ENCODE peak calls at places on chromosomes 16 and 17, in nine cellular contexts. One of them, this sample, is unnamed.

GRCh38 chr16:54342001-54342776 is 55.6 kb upstream of the IRX3 start:
- DNase-seq in activated CD8-positive, alpha-beta memory T cell treated with anti-CD3 and anti-CD28 coated beads for 24 hours: no peak
- DNase-seq in aorta: no peak
- DNase-seq in astrocyte of the hippocampus: no peak
- DNase-seq in hepatic stellate cell: no peak
- DNase-seq in choroid plexus epithelial cell: peak
- DNase-seq in Caco-2: no peak
- DNase-seq in fibroblast of lung: peak
- DNase-seq in effector CD4-positive, alpha-beta T cell: no peak
- DNase-seq in this sample: no peak

GRCh38 chr16:25493136-25493811 is 198.5 kb upstream of the HS3ST4 start:
- DNase-seq in activated CD8-positive, alpha-beta memory T cell treated with anti-CD3 and anti-CD28 coated beads for 24 hours: no peak
- DNase-seq in aorta: no peak
- DNase-seq in astrocyte of the hippocampus: peak
- DNase-seq in hepatic stellate cell: no peak
- DNase-seq in choroid plexus epithelial cell: no peak
- DNase-seq in Caco-2: no peak
- DNase-seq in fibroblast of lung: no peak
- DNase-seq in effector CD4-positive, alpha-beta T cell: no peak
- DNase-seq in this sample: no peak

GRCh38 chr17:49694847-49695697 is 12.7 kb downstream of the SLC35B1 start:
- DNase-seq in activated CD8-positive, alpha-beta memory T cell treated with anti-CD3 and anti-CD28 coated beads for 24 hours: peak
- DNase-seq in aorta: no peak
- DNase-seq in astrocyte of the hippocampus: peak
- DNase-seq in hepatic stellate cell: peak
- DNase-seq in choroid plexus epithelial cell: peak
- DNase-seq in Caco-2: peak
- DNase-seq in fibroblast of lung: peak
- DNase-seq in effector CD4-positive, alpha-beta T cell: peak
- DNase-seq in this sample: peak

GRCh38 chr16:55292491-55292890 is 31.5 kb upstream of the IRX6 start:
- DNase-seq in activated CD8-positive, alpha-beta memory T cell treated with anti-CD3 and anti-CD28 coated beads for 24 hours: no peak
- DNase-seq in aorta: no peak
- DNase-seq in astrocyte of the hippocampus: no peak
- DNase-seq in hepatic stellate cell: no peak
- DNase-seq in choroid plexus epithelial cell: no peak
- DNase-seq in Caco-2: no peak
- DNase-seq in fibroblast of lung: no peak
- DNase-seq in effector CD4-positive, alpha-beta T cell: no peak
- DNase-seq in this sample: no peak

GRCh38 chr16:89257281-89257731 is 39.8 kb downstream of the ZNF778 start:
- DNase-seq in activated CD8-positive, alpha-beta memory T cell treated with anti-CD3 and anti-CD28 coated beads for 24 hours: no peak
- DNase-seq in aorta: peak
- DNase-seq in astrocyte of the hippocampus: peak
- DNase-seq in hepatic stellate cell: peak
- DNase-seq in choroid plexus epithelial cell: peak
- DNase-seq in Caco-2: no peak
- DNase-seq in fibroblast of lung: no peak
- DNase-seq in effector CD4-positive, alpha-beta T cell: no peak
- DNase-seq in this sample: peak

GRCh38 chr17:76529224-76529642 is 8.3 kb downstream of the CYGB start:
- DNase-seq in activated CD8-positive, alpha-beta memory T cell treated with anti-CD3 and anti-CD28 coated beads for 24 hours: no peak
- DNase-seq in aorta: peak
- DNase-seq in astrocyte of the hippocampus: peak
- DNase-seq in hepatic stellate cell: peak
- DNase-seq in choroid plexus epithelial cell: peak
- DNase-seq in Caco-2: no peak
- DNase-seq in fibroblast of lung: peak
- DNase-seq in effector CD4-positive, alpha-beta T cell: no peak
- DNase-seq in this sample: no peak

GRCh38 chr17:28396635-28397239 is 9.3 kb downstream of the SLC46A1 start:
- DNase-seq in activated CD8-positive, alpha-beta memory T cell treated with anti-CD3 and anti-CD28 coated beads for 24 hours: no peak
- DNase-seq in aorta: no peak
- DNase-seq in astrocyte of the hippocampus: no peak
- DNase-seq in hepatic stellate cell: no peak
- DNase-seq in choroid plexus epithelial cell: no peak
- DNase-seq in Caco-2: no peak
- DNase-seq in fibroblast of lung: no peak
- DNase-seq in effector CD4-positive, alpha-beta T cell: no peak
- DNase-seq in this sample: no peak

GRCh38 chr17:19364699-19365498 is 2.4 kb upstream of the B9D1 start:
- DNase-seq in activated CD8-positive, alpha-beta memory T cell treated with anti-CD3 and anti-CD28 coated beads for 24 hours: no peak
- DNase-seq in aorta: peak
- DNase-seq in astrocyte of the hippocampus: peak
- DNase-seq in hepatic stellate cell: no peak
- DNase-seq in choroid plexus epithelial cell: no peak
- DNase-seq in Caco-2: no peak
- DNase-seq in fibroblast of lung: no peak
- DNase-seq in effector CD4-positive, alpha-beta T cell: no peak
- DNase-seq in this sample: no peak

GRCh38 chr16:6937641-6938040 is 395.0 kb upstream of the RBFOX1 start:
- DNase-seq in activated CD8-positive, alpha-beta memory T cell treated with anti-CD3 and anti-CD28 coated beads for 24 hours: no peak
- DNase-seq in aorta: no peak
- DNase-seq in astrocyte of the hippocampus: no peak
- DNase-seq in hepatic stellate cell: no peak
- DNase-seq in choroid plexus epithelial cell: no peak
- DNase-seq in Caco-2: no peak
- DNase-seq in fibroblast of lung: no peak
- DNase-seq in effector CD4-positive, alpha-beta T cell: no peak
- DNase-seq in this sample: no peak

GRCh38 chr17:79519152-79519523 is 91.7 kb downstream of the RBFOX3 start:
- DNase-seq in activated CD8-positive, alpha-beta memory T cell treated with anti-CD3 and anti-CD28 coated beads for 24 hours: no peak
- DNase-seq in aorta: no peak
- DNase-seq in astrocyte of the hippocampus: no peak
- DNase-seq in hepatic stellate cell: no peak
- DNase-seq in choroid plexus epithelial cell: no peak
- DNase-seq in Caco-2: no peak
- DNase-seq in fibroblast of lung: no peak
- DNase-seq in effector CD4-positive, alpha-beta T cell: no peak
- DNase-seq in this sample: no peak

GRCh38 chr16:62068747-62069146 is 32.5 kb upstream of the CDH8 start:
- DNase-seq in activated CD8-positive, alpha-beta memory T cell treated with anti-CD3 and anti-CD28 coated beads for 24 hours: no peak
- DNase-seq in aorta: no peak
- DNase-seq in astrocyte of the hippocampus: no peak
- DNase-seq in hepatic stellate cell: no peak
- DNase-seq in choroid plexus epithelial cell: no peak
- DNase-seq in Caco-2: no peak
- DNase-seq in fibroblast of lung: no peak
- DNase-seq in effector CD4-positive, alpha-beta T cell: no peak
- DNase-seq in this sample: no peak

GRCh38 chr17:64006361-64007088 is 8.4 kb downstream of the PRR29 start:
- DNase-seq in activated CD8-positive, alpha-beta memory T cell treated with anti-CD3 and anti-CD28 coated beads for 24 hours: peak
- DNase-seq in aorta: peak
- DNase-seq in astrocyte of the hippocampus: no peak
- DNase-seq in hepatic stellate cell: peak
- DNase-seq in choroid plexus epithelial cell: no peak
- DNase-seq in Caco-2: peak
- DNase-seq in fibroblast of lung: no peak
- DNase-seq in effector CD4-positive, alpha-beta T cell: no peak
- DNase-seq in this sample: no peak

GRCh38 chr17:31052187-31052889 is 42.4 kb upstream of the NF1 start:
- DNase-seq in activated CD8-positive, alpha-beta memory T cell treated with anti-CD3 and anti-CD28 coated beads for 24 hours: no peak
- DNase-seq in aorta: peak
- DNase-seq in astrocyte of the hippocampus: peak
- DNase-seq in hepatic stellate cell: peak
- DNase-seq in choroid plexus epithelial cell: peak
- DNase-seq in Caco-2: no peak
- DNase-seq in fibroblast of lung: peak
- DNase-seq in effector CD4-positive, alpha-beta T cell: no peak
- DNase-seq in this sample: no peak

GRCh38 chr16:825298-826061 is 24.9 kb upstream of the GNG13 start:
- DNase-seq in activated CD8-positive, alpha-beta memory T cell treated with anti-CD3 and anti-CD28 coated beads for 24 hours: no peak
- DNase-seq in aorta: no peak
- DNase-seq in astrocyte of the hippocampus: peak
- DNase-seq in hepatic stellate cell: peak
- DNase-seq in choroid plexus epithelial cell: no peak
- DNase-seq in Caco-2: no peak
- DNase-seq in fibroblast of lung: peak
- DNase-seq in effector CD4-positive, alpha-beta T cell: no peak
- DNase-seq in this sample: no peak

GRCh38 chr17:39197380-39198185 is at the start of gene CACNB1:
- DNase-seq in activated CD8-positive, alpha-beta memory T cell treated with anti-CD3 and anti-CD28 coated beads for 24 hours: peak
- DNase-seq in aorta: peak
- DNase-seq in astrocyte of the hippocampus: peak
- DNase-seq in hepatic stellate cell: peak
- DNase-seq in choroid plexus epithelial cell: peak
- DNase-seq in Caco-2: peak
- DNase-seq in fibroblast of lung: peak
- DNase-seq in effector CD4-positive, alpha-beta T cell: peak
- DNase-seq in this sample: peak

GRCh38 chr17:43351686-43352085 is 47.1 kb upstream of the ARL4D start:
- DNase-seq in activated CD8-positive, alpha-beta memory T cell treated with anti-CD3 and anti-CD28 coated beads for 24 hours: no peak
- DNase-seq in aorta: no peak
- DNase-seq in astrocyte of the hippocampus: no peak
- DNase-seq in hepatic stellate cell: no peak
- DNase-seq in choroid plexus epithelial cell: no peak
- DNase-seq in Caco-2: no peak
- DNase-seq in fibroblast of lung: no peak
- DNase-seq in effector CD4-positive, alpha-beta T cell: no peak
- DNase-seq in this sample: no peak

GRCh38 chr17:31085563-31085962 is 9.2 kb upstream of the NF1 start:
- DNase-seq in activated CD8-positive, alpha-beta memory T cell treated with anti-CD3 and anti-CD28 coated beads for 24 hours: no peak
- DNase-seq in aorta: no peak
- DNase-seq in astrocyte of the hippocampus: peak
- DNase-seq in hepatic stellate cell: peak
- DNase-seq in choroid plexus epithelial cell: peak
- DNase-seq in Caco-2: no peak
- DNase-seq in fibroblast of lung: peak
- DNase-seq in effector CD4-positive, alpha-beta T cell: no peak
- DNase-seq in this sample: no peak

GRCh38 chr16:15674571-15674970 is 24.5 kb downstream of the NDE1 start:
- DNase-seq in activated CD8-positive, alpha-beta memory T cell treated with anti-CD3 and anti-CD28 coated beads for 24 hours: no peak
- DNase-seq in aorta: no peak
- DNase-seq in astrocyte of the hippocampus: no peak
- DNase-seq in hepatic stellate cell: no peak
- DNase-seq in choroid plexus epithelial cell: no peak
- DNase-seq in Caco-2: no peak
- DNase-seq in fibroblast of lung: no peak
- DNase-seq in effector CD4-positive, alpha-beta T cell: no peak
- DNase-seq in this sample: no peak

GRCh38 chr16:67277999-67278772 is 1.1 kb upstream of the PLEKHG4 start:
- DNase-seq in activated CD8-positive, alpha-beta memory T cell treated with anti-CD3 and anti-CD28 coated beads for 24 hours: no peak
- DNase-seq in aorta: peak
- DNase-seq in astrocyte of the hippocampus: peak
- DNase-seq in hepatic stellate cell: peak
- DNase-seq in choroid plexus epithelial cell: peak
- DNase-seq in Caco-2: no peak
- DNase-seq in fibroblast of lung: peak
- DNase-seq in effector CD4-positive, alpha-beta T cell: no peak
- DNase-seq in this sample: no peak

GRCh38 chr17:53822764-53823163 is at the start of gene KIF2B:
- DNase-seq in activated CD8-positive, alpha-beta memory T cell treated with anti-CD3 and anti-CD28 coated beads for 24 hours: no peak
- DNase-seq in aorta: peak
- DNase-seq in astrocyte of the hippocampus: no peak
- DNase-seq in hepatic stellate cell: no peak
- DNase-seq in choroid plexus epithelial cell: no peak
- DNase-seq in Caco-2: no peak
- DNase-seq in fibroblast of lung: no peak
- DNase-seq in effector CD4-positive, alpha-beta T cell: no peak
- DNase-seq in this sample: no peak

GRCh38 chr17:16652847-16653366 is 743 bp downstream of the ZNF624 start:
- DNase-seq in activated CD8-positive, alpha-beta memory T cell treated with anti-CD3 and anti-CD28 coated beads for 24 hours: no peak
- DNase-seq in aorta: no peak
- DNase-seq in astrocyte of the hippocampus: no peak
- DNase-seq in hepatic stellate cell: no peak
- DNase-seq in choroid plexus epithelial cell: peak
- DNase-seq in Caco-2: no peak
- DNase-seq in fibroblast of lung: peak
- DNase-seq in effector CD4-positive, alpha-beta T cell: no peak
- DNase-seq in this sample: no peak

GRCh38 chr17:58369214-58370031 is 17.4 kb upstream of the SUPT4H1 start:
- DNase-seq in activated CD8-positive, alpha-beta memory T cell treated with anti-CD3 and anti-CD28 coated beads for 24 hours: no peak
- DNase-seq in aorta: no peak
- DNase-seq in astrocyte of the hippocampus: no peak
- DNase-seq in hepatic stellate cell: no peak
- DNase-seq in choroid plexus epithelial cell: no peak
- DNase-seq in Caco-2: peak
- DNase-seq in fibroblast of lung: no peak
- DNase-seq in effector CD4-positive, alpha-beta T cell: no peak
- DNase-seq in this sample: no peak

GRCh38 chr16:46901709-46902108 is 17.5 kb downstream of the GPT2 start:
- DNase-seq in activated CD8-positive, alpha-beta memory T cell treated with anti-CD3 and anti-CD28 coated beads for 24 hours: no peak
- DNase-seq in aorta: no peak
- DNase-seq in astrocyte of the hippocampus: no peak
- DNase-seq in hepatic stellate cell: no peak
- DNase-seq in choroid plexus epithelial cell: no peak
- DNase-seq in Caco-2: no peak
- DNase-seq in fibroblast of lung: no peak
- DNase-seq in effector CD4-positive, alpha-beta T cell: no peak
- DNase-seq in this sample: no peak